ENCODE peak calls at places on chromosomes 7 and 10, in four cellular contexts. A is prostate gland, R is right lobe of liver, T is testis. D is an unnamed sample.

GRCh38 chr10:128035557-128035973 is 90.7 kb downstream of the MKI67 start:
- DNase-seq in A (peak; percentile 27), R (no peak), T (peak; percentile 60), D (no peak)

GRCh38 chr7:69934475-69934903 is 336.2 kb downstream of the AUTS2 start:
- DNase-seq in A (peak; percentile 4), R (no peak), T (no peak), D (no peak)

GRCh38 chr7:32378991-32379390 is 111.2 kb downstream of the LSM5 start:
- DNase-seq in A (no peak), R (no peak), T (no peak), D (no peak)

GRCh38 chr7:102989161-102989560 is 76.4 kb downstream of the LRRC17 start:
- DNase-seq in A (peak; percentile 43), R (no peak), T (no peak), D (no peak)

GRCh38 chr10:44293842-44294241 is 91.1 kb downstream of the CXCL12 start:
- DNase-seq in A (no peak), R (no peak), T (no peak), D (no peak)

GRCh38 chr10:103474077-103474476 is 5.0 kb downstream of the CALHM3 start:
- DNase-seq in A (no peak), R (no peak), T (no peak), D (no peak)

GRCh38 chr10:79132681-79133381 is 64.1 kb downstream of the ZMIZ1 start:
- DNase-seq in A (no peak), R (no peak), T (no peak), D (no peak)

GRCh38 chr7:18041202-18041601 is 13.6 kb upstream of the PRPS1L1 start:
- DNase-seq in A (no peak), R (no peak), T (no peak), D (no peak)

GRCh38 chr10:114404171-114405010 is at the start of gene AFAP1L2:
- DNase-seq in A (no peak), R (no peak), T (no peak), D (no peak)

GRCh38 chr7:51471199-51472016 is 154.8 kb upstream of the COBL start:
- DNase-seq in A (no peak), R (no peak), T (no peak), D (no peak)

GRCh38 chr7:77415474-77415821 is 701 bp downstream of the GSAP start:
- DNase-seq in A (peak; percentile 9), R (no peak), T (peak; percentile 37), D (no peak)

GRCh38 chr7:40848541-40849221 is 713.9 kb downstream of the SUGCT start:
- DNase-seq in A (no peak), R (no peak), T (no peak), D (no peak)

GRCh38 chr7:140607441-140607989 is 33.1 kb downstream of the DENND2A start:
- DNase-seq in A (no peak), R (peak; percentile 54), T (peak; percentile 55), D (no peak)

GRCh38 chr7:75995996-75996395 is 1.6 kb upstream of the TMEM120A start:
- DNase-seq in A (no peak), R (no peak), T (no peak), D (no peak)

GRCh38 chr7:112437038-112437437 is 13.2 kb upstream of the IFRD1 start:
- DNase-seq in A (no peak), R (no peak), T (no peak), D (no peak)

GRCh38 chr10:104639595-104640338 is 1.3 kb upstream of the SORCS3 start:
- DNase-seq in A (no peak), R (no peak), T (no peak), D (no peak)

GRCh38 chr7:54729096-54729495 is 29.9 kb downstream of the SEC61G start:
- DNase-seq in A (no peak), R (no peak), T (no peak), D (no peak)

GRCh38 chr10:24239289-24239688 is 30.4 kb downstream of the KIAA1217 start:
- DNase-seq in A (no peak), R (no peak), T (no peak), D (no peak)

GRCh38 chr7:21942955-21943354 is 2.7 kb downstream of the CDCA7L start:
- DNase-seq in A (no peak), R (no peak), T (no peak), D (no peak)

GRCh38 chr7:98536803-98537202 is 80.3 kb upstream of the NPTX2 start:
- DNase-seq in A (no peak), R (no peak), T (no peak), D (no peak)

GRCh38 chr10:110410329-110411046 is 87.2 kb upstream of the DUSP5 start:
- DNase-seq in A (no peak), R (no peak), T (no peak), D (no peak)

GRCh38 chr7:158031820-158032424 is 555.7 kb downstream of the PTPRN2 start:
- DNase-seq in A (no peak), R (no peak), T (no peak), D (no peak)

GRCh38 chr7:14902589-14902963 is at the start of gene DGKB:
- DNase-seq in A (no peak), R (no peak), T (peak; percentile 28), D (no peak)

GRCh38 chr10:52258791-52259427 is 55.2 kb upstream of the DKK1 start:
- DNase-seq in A (no peak), R (no peak), T (no peak), D (no peak)

GRCh38 chr10:33869089-33869488 is 534.6 kb upstream of the NRP1 start:
- DNase-seq in A (no peak), R (no peak), T (peak; percentile 25), D (no peak)

GRCh38 chr7:149228831-149229471 is 10.5 kb upstream of the ZNF212 start:
- DNase-seq in A (no peak), R (no peak), T (no peak), D (no peak)

GRCh38 chr10:90856964-90857634 is 740 bp downstream of the HTR7 start:
- DNase-seq in A (no peak), R (no peak), T (peak; percentile 18), D (no peak)

GRCh38 chr10:122422266-122422980 is 32.0 kb upstream of the ARMS2 start:
- DNase-seq in A (no peak), R (no peak), T (no peak), D (no peak)

GRCh38 chr7:98998821-98999725 is 120.7 kb downstream of the TRRAP start:
- DNase-seq in A (no peak), R (no peak), T (peak; percentile 15), D (peak; percentile 77)

GRCh38 chr7:17408904-17409290 is 110.4 kb downstream of the AHR start:
- DNase-seq in A (no peak), R (no peak), T (no peak), D (no peak)

GRCh38 chr7:86898171-86898570 is 161.3 kb downstream of the ELAPOR2 start:
- DNase-seq in A (no peak), R (no peak), T (no peak), D (no peak)

GRCh38 chr10:133375357-133376115 is 2.4 kb upstream of the ECHS1 start:
- DNase-seq in A (no peak), R (no peak), T (no peak), D (no peak)

GRCh38 chr10:112696587-112696986 is 249.6 kb downstream of the VTI1A start:
- DNase-seq in A (no peak), R (no peak), T (no peak), D (no peak)

GRCh38 chr7:130070900-130071622 is 727 bp downstream of the KLHDC10 start:
- DNase-seq in A (no peak), R (no peak), T (no peak), D (no peak)

GRCh38 chr7:130071701-130072622 is 1.6 kb downstream of the KLHDC10 start:
- DNase-seq in A (peak; percentile 50), R (peak; percentile 59), T (peak; percentile 74), D (no peak)

GRCh38 chr7:130065500-130066152 is 4.7 kb upstream of the KLHDC10 start:
- DNase-seq in A (no peak), R (peak; percentile 86), T (peak; percentile 70), D (no peak)

GRCh38 chr7:130069179-130069977 is 956 bp upstream of the KLHDC10 start:
- DNase-seq in A (no peak), R (peak; percentile 74), T (peak; percentile 36), D (no peak)

GRCh38 chr7:130069978-130070899 is at the start of gene KLHDC10:
- DNase-seq in A (peak; percentile 97), R (peak; percentile 97), T (peak; percentile 97), D (peak; percentile 97)
- TF ChIP-seq POLR2A in A (peak; percentile 48), R (peak; percentile 25), T (no peak), D (no peak)

GRCh38 chr7:44236333-44236728 is 35.6 kb downstream of the YKT6 start:
- DNase-seq in A (no peak), R (no peak), T (no peak), D (no peak)

GRCh38 chr7:44240376-44240775 is 39.6 kb downstream of the YKT6 start:
- DNase-seq in A (no peak), R (no peak), T (no peak), D (no peak)

GRCh38 chr7:44237696-44238095 is 36.9 kb downstream of the YKT6 start:
- DNase-seq in A (no peak), R (no peak), T (no peak), D (no peak)

GRCh38 chr7:44239361-44239760 is 38.6 kb downstream of the YKT6 start:
- DNase-seq in A (no peak), R (no peak), T (no peak), D (no peak)

DNA sequence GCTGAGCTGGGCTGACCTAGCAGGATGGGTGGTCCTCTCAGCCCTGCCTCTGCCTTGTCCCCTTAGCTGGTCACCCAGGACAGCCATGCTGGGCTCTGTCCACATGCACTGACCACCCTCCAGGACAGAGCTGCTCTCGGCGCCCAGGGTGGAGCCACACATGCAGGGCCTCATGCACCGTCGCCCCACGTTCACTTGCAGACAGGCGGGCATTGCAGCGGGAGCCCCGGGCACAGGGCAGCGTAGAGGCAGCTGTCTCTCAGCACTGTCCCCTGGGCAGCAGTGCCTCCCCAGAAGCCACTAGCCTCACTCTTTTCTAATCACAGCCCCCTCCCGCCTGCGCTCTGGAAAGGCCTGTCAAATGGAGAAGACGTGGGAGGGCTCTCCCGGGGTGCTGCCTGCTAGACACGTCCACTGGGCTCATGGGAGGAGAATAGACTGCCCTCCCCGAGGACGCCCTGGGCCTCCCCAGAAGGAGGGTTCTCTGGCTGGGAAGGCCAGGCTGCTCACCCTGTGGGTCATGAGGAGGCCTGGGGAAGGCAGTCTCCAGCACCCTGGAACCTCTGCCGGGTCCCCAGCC is 37.4 kb downstream of the YKT6 start:
- DNase-seq in A (no peak), R (no peak), T (no peak), D (no peak)
- H3K27me3 ChIP-seq in A (no peaks in the 10 kb centered on the region), R (no peaks in the 10 kb centered on the region), T (no peaks in the 10 kb centered on the region), D (no peaks in the 10 kb centered on the region)

GRCh38 chr10:96043895-96044580 is 655 bp downstream of the CCNJ start:
- DNase-seq in A (peak; percentile 29), R (peak; percentile 60), T (peak; percentile 67), D (no peak)
- TF ChIP-seq POLR2A in A (no peak), R (no peak), T (no peak), D (no peak)

GRCh38 chr7:151286148-151286547 is 37.7 kb upstream of the SMARCD3 start:
- DNase-seq in A (no peak), R (no peak), T (no peak), D (no peak)
- H3K27me3 ChIP-seq in A (no peaks in the 10 kb centered on the region), R (no peaks in the 10 kb centered on the region), T (no peaks in the 10 kb centered on the region), D (no peaks in the 10 kb centered on the region)

D was measured in vagina.